ENCODE peak calls at places on chromosomes 12 and 14, in seven cellular contexts. L is DND-41; W is A549; B is globus pallidus; R is activated CD8-positive, alpha-beta memory T cell treated with anti-CD3 and anti-CD28 coated beads for 1 hour; A is activated CD4-positive, alpha-beta T cell treated with anti-CD3 and anti-CD28 coated beads, Interleukin-2, amount 50 U/mL, for 24 hours; P is AG08396. C is an unnamed sample.

GRCh38 chr12:128820723-128821432 is 2.9 kb downstream of the SLC15A4 start:
- DNase-seq in L (peak; percentile 43), W (no peak), B (peak; percentile 71), R (no peak), A (no peak), P (no peak), C (peak; percentile 25)

GRCh38 chr12:79549531-79550271 is 141.1 kb downstream of the PAWR start:
- DNase-seq in L (no peak), W (peak; percentile 36), B (no peak), R (no peak), A (no peak), P (no peak), C (no peak)

GRCh38 chr12:95918194-95918993 is 24.0 kb downstream of the CCDC38 start:
- DNase-seq in L (peak; percentile 56), W (peak; percentile 71), B (peak; percentile 53), R (peak; percentile 9), A (peak; percentile 38), P (peak; percentile 56), C (no peak)

GRCh38 chr12:119681139-119681538 is 13.2 kb downstream of the PRKAB1 start:
- DNase-seq in L (no peak), W (no peak), B (no peak), R (no peak), A (no peak), P (no peak), C (no peak)

GRCh38 chr12:94793191-94793595 is 142.8 kb upstream of the TMCC3 start:
- DNase-seq in L (no peak), W (no peak), B (no peak), R (no peak), A (no peak), P (no peak), C (no peak)

GRCh38 chr14:101823511-101824120 is 62.1 kb downstream of the PPP2R5C start:
- DNase-seq in L (no peak), W (no peak), B (no peak), R (peak; percentile 57), A (peak; percentile 81), P (no peak), C (no peak)

GRCh38 chr14:93830753-93831461 is 42.6 kb upstream of the PRIMA1 start:
- DNase-seq in L (no peak), W (no peak), B (no peak), R (no peak), A (no peak), P (no peak), C (no peak)

GRCh38 chr12:115998119-115998633 is 279.3 kb downstream of the MED13L start:
- DNase-seq in L (peak; percentile 42), W (peak; percentile 56), B (peak; percentile 41), R (no peak), A (no peak), P (peak; percentile 32), C (no peak)

GRCh38 chr14:77043177-77043983 is 14.9 kb upstream of the IRF2BPL start:
- DNase-seq in L (peak; percentile 42), W (peak; percentile 49), B (peak; percentile 87), R (no peak), A (no peak), P (no peak), C (no peak)

GRCh38 chr14:22980672-22981089 is 1.7 kb downstream of the AJUBA start:
- DNase-seq in L (peak; percentile 54), W (peak; percentile 58), B (no peak), R (no peak), A (no peak), P (peak; percentile 88), C (no peak)

GRCh38 chr14:51626788-51627187 is 24.9 kb upstream of the FRMD6 start:
- DNase-seq in L (no peak), W (no peak), B (no peak), R (no peak), A (no peak), P (no peak), C (no peak)

GRCh38 chr12:5745251-5745888 is 199.7 kb downstream of the ANO2 start:
- DNase-seq in L (peak; percentile 67), W (peak; percentile 65), B (peak; percentile 61), R (peak; percentile 11), A (peak; percentile 19), P (peak; percentile 80), C (no peak)

GRCh38 chr14:102711946-102712345 is 65.3 kb upstream of the TRAF3 start:
- DNase-seq in L (no peak), W (no peak), B (no peak), R (no peak), A (no peak), P (no peak), C (no peak)

GRCh38 chr14:71372411-71372838 is 465.2 kb downstream of the PCNX1 start:
- DNase-seq in L (no peak), W (peak; percentile 61), B (no peak), R (no peak), A (no peak), P (peak; percentile 52), C (no peak)

GRCh38 chr12:107917912-107918800 is 143.7 kb downstream of the ASCL4 start:
- DNase-seq in L (no peak), W (peak; percentile 54), B (no peak), R (no peak), A (no peak), P (no peak), C (no peak)

GRCh38 chr12:98653866-98654493 is 8.9 kb downstream of the APAF1 start:
- DNase-seq in L (no peak), W (peak; percentile 77), B (peak; percentile 63), R (no peak), A (peak; percentile 12), P (peak; percentile 56), C (no peak)

GRCh38 chr12:96070670-96071279 is 35.4 kb upstream of the LTA4H start:
- DNase-seq in L (no peak), W (peak; percentile 42), B (no peak), R (no peak), A (no peak), P (no peak), C (no peak)

GRCh38 chr14:29240046-29240445 is 473.5 kb downstream of the FOXG1 start:
- DNase-seq in L (no peak), W (peak; percentile 11), B (no peak), R (no peak), A (no peak), P (peak; percentile 15), C (no peak)

GRCh38 chr12:130152386-130152785 is 9.9 kb upstream of the FZD10 start:
- DNase-seq in L (no peak), W (no peak), B (no peak), R (no peak), A (no peak), P (no peak), C (no peak)

GRCh38 chr12:80818878-80819277 is 102.2 kb downstream of the MYF5 start:
- DNase-seq in L (no peak), W (no peak), B (no peak), R (no peak), A (no peak), P (no peak), C (no peak)

GRCh38 chr12:9647825-9648700 is 21.4 kb upstream of the CLEC2D start:
- DNase-seq in L (peak; percentile 93), W (peak; percentile 74), B (peak; percentile 63), R (peak; percentile 73), A (peak; percentile 87), P (peak; percentile 87), C (peak; percentile 38)

GRCh38 chr12:92070864-92071445 is 74.7 kb downstream of the BTG1 start:
- DNase-seq in L (no peak), W (peak; percentile 94), B (no peak), R (no peak), A (no peak), P (no peak), C (no peak)

GRCh38 chr14:92942136-92942535 is 19.2 kb downstream of the CHGA start:
- DNase-seq in L (no peak), W (no peak), B (no peak), R (no peak), A (no peak), P (no peak), C (no peak)

GRCh38 chr14:103474893-103475292 is 47.7 kb downstream of the CKB start:
- DNase-seq in L (no peak), W (no peak), B (no peak), R (no peak), A (no peak), P (no peak), C (no peak)

GRCh38 chr14:62006116-62006737 is 244.0 kb downstream of the SNAPC1 start:
- DNase-seq in L (no peak), W (no peak), B (no peak), R (no peak), A (no peak), P (no peak), C (no peak)

GRCh38 chr12:67512061-67512460 is 136.5 kb upstream of the DYRK2 start:
- DNase-seq in L (no peak), W (no peak), B (no peak), R (no peak), A (no peak), P (no peak), C (no peak)

GRCh38 chr12:10469701-10470100 is 16.5 kb upstream of the KLRC1 start:
- DNase-seq in L (no peak), W (no peak), B (no peak), R (no peak), A (no peak), P (no peak), C (no peak)

GRCh38 chr12:6938353-6939186 is 5.0 kb upstream of the RNU7-1 start:
- DNase-seq in L (no peak), W (no peak), B (no peak), R (no peak), A (no peak), P (no peak), C (no peak)

GRCh38 chr14:88248606-88249005 is 74.5 kb downstream of the KCNK10 start:
- DNase-seq in L (no peak), W (peak; percentile 7), B (no peak), R (no peak), A (no peak), P (no peak), C (no peak)

GRCh38 chr14:64880382-64881121 is 845 bp upstream of the SPTB start:
- DNase-seq in L (peak; percentile 68), W (peak; percentile 40), B (no peak), R (peak; percentile 42), A (peak; percentile 36), P (peak; percentile 27), C (no peak)

GRCh38 chr12:459430-460258 is at the start of gene B4GALNT3:
- DNase-seq in L (no peak), W (peak; percentile 32), B (no peak), R (peak; percentile 8), A (no peak), P (peak; percentile 64), C (no peak)

GRCh38 chr12:104864668-104865067 is 93.4 kb downstream of the SLC41A2 start:
- DNase-seq in L (no peak), W (no peak), B (no peak), R (no peak), A (no peak), P (no peak), C (no peak)

GRCh38 chr12:110338754-110339153 is 57.7 kb downstream of the ATP2A2 start:
- DNase-seq in L (no peak), W (no peak), B (no peak), R (no peak), A (no peak), P (no peak), C (no peak)

GRCh38 chr14:63394856-63395255 is 76.1 kb upstream of the GPHB5 start:
- DNase-seq in L (no peak), W (no peak), B (no peak), R (no peak), A (no peak), P (no peak), C (no peak)

GRCh38 chr12:2958432-2959193 is 584 bp upstream of the TEAD4 start:
- DNase-seq in L (no peak), W (peak; percentile 89), B (no peak), R (no peak), A (no peak), P (peak; percentile 94), C (no peak)

GRCh38 chr14:100849432-100849831 is 23.5 kb downstream of the MEG3 start:
- DNase-seq in L (no peak), W (no peak), B (no peak), R (no peak), A (no peak), P (no peak), C (no peak)

GRCh38 chr12:32298917-32299316 is 100.4 kb upstream of the FGD4 start:
- DNase-seq in L (no peak), W (no peak), B (no peak), R (no peak), A (no peak), P (no peak), C (no peak)

GRCh38 chr12:100955139-100955538 is 160.6 kb downstream of the ANO4 start:
- DNase-seq in L (no peak), W (no peak), B (no peak), R (no peak), A (no peak), P (peak; percentile 39), C (no peak)